ENCODE peak calls at places on chromosomes 12 and 14, in five cellular contexts. One of them, this sample, is unnamed.

GRCh38 chr14:64841121-64841611 is 38.5 kb downstream of the SPTB start:
- DNase-seq in body of pancreas: no peak
- DNase-seq in right lobe of liver: no peak
- DNase-seq in esophagus muscularis mucosa: no peak
- DNase-seq in heart left ventricle: no peak
- DNase-seq in this sample: no peak

GRCh38 chr12:124441443-124442190 is 125.8 kb downstream of the NCOR2 start:
- DNase-seq in body of pancreas: no peak
- DNase-seq in right lobe of liver: no peak
- DNase-seq in esophagus muscularis mucosa: no peak
- DNase-seq in heart left ventricle: no peak
- DNase-seq in this sample: no peak

GRCh38 chr12:42588981-42589464 is 523 bp downstream of the PRICKLE1 start:
- DNase-seq in body of pancreas: peak; percentile 33
- DNase-seq in right lobe of liver: peak; percentile 25
- DNase-seq in esophagus muscularis mucosa: peak; percentile 91
- DNase-seq in heart left ventricle: peak; percentile 66
- DNase-seq in this sample: no peak

GRCh38 chr14:94239416-94239815 is 53.7 kb downstream of the SERPINA10 start:
- DNase-seq in body of pancreas: no peak
- DNase-seq in right lobe of liver: no peak
- DNase-seq in esophagus muscularis mucosa: no peak
- DNase-seq in heart left ventricle: no peak
- DNase-seq in this sample: no peak

GRCh38 chr14:31263485-31264133 is 56.0 kb upstream of the HECTD1 start:
- DNase-seq in body of pancreas: peak; percentile 47
- DNase-seq in right lobe of liver: peak; percentile 50
- DNase-seq in esophagus muscularis mucosa: no peak
- DNase-seq in heart left ventricle: no peak
- DNase-seq in this sample: peak; percentile 54

GRCh38 chr14:81432171-81432570 is 32.0 kb upstream of the STON2 start:
- DNase-seq in body of pancreas: no peak
- DNase-seq in right lobe of liver: no peak
- DNase-seq in esophagus muscularis mucosa: no peak
- DNase-seq in heart left ventricle: no peak
- DNase-seq in this sample: no peak

GRCh38 chr12:113748707-113749432 is 217.3 kb downstream of the RBM19 start:
- DNase-seq in body of pancreas: no peak
- DNase-seq in right lobe of liver: no peak
- DNase-seq in esophagus muscularis mucosa: no peak
- DNase-seq in heart left ventricle: no peak
- DNase-seq in this sample: no peak

GRCh38 chr14:39454906-39455539 is 22.8 kb upstream of the FBXO33 start:
- DNase-seq in body of pancreas: no peak
- DNase-seq in right lobe of liver: no peak
- DNase-seq in esophagus muscularis mucosa: no peak
- DNase-seq in heart left ventricle: no peak
- DNase-seq in this sample: no peak

GRCh38 chr14:26549571-26549970 is 48.3 kb downstream of the NOVA1 start:
- DNase-seq in body of pancreas: no peak
- DNase-seq in right lobe of liver: no peak
- DNase-seq in esophagus muscularis mucosa: no peak
- DNase-seq in heart left ventricle: no peak
- DNase-seq in this sample: no peak

GRCh38 chr12:113940357-113940756 is 25.8 kb downstream of the RBM19 start:
- DNase-seq in body of pancreas: no peak
- DNase-seq in right lobe of liver: no peak
- DNase-seq in esophagus muscularis mucosa: no peak
- DNase-seq in heart left ventricle: no peak
- DNase-seq in this sample: no peak

GRCh38 chr14:77583657-77584056 is 32.8 kb downstream of the SPTLC2 start:
- DNase-seq in body of pancreas: no peak
- DNase-seq in right lobe of liver: no peak
- DNase-seq in esophagus muscularis mucosa: peak; percentile 21
- DNase-seq in heart left ventricle: no peak
- DNase-seq in this sample: no peak

GRCh38 chr12:88228720-88229119 is 86.6 kb downstream of the TMTC3 start:
- DNase-seq in body of pancreas: no peak
- DNase-seq in right lobe of liver: no peak
- DNase-seq in esophagus muscularis mucosa: no peak
- DNase-seq in heart left ventricle: no peak
- DNase-seq in this sample: no peak
- TF ChIP-seq CTCF in body of pancreas: no peak
- TF ChIP-seq CTCF in right lobe of liver: no peak
- TF ChIP-seq CTCF in esophagus muscularis mucosa: no peak
- TF ChIP-seq CTCF in heart left ventricle: no peak
- TF ChIP-seq CTCF in this sample: no peak

GRCh38 chr12:86663691-86664090 is 407.5 kb upstream of the MGAT4C start:
- DNase-seq in body of pancreas: no peak
- DNase-seq in right lobe of liver: no peak
- DNase-seq in esophagus muscularis mucosa: no peak
- DNase-seq in heart left ventricle: no peak
- DNase-seq in this sample: no peak
- H3K27ac ChIP-seq in body of pancreas: no peak overlapping the region
- H3K27ac ChIP-seq in right lobe of liver: no peak overlapping the region
- H3K27ac ChIP-seq in esophagus muscularis mucosa: no peak overlapping the region
- H3K27ac ChIP-seq in heart left ventricle: no peak overlapping the region
- H3K27ac ChIP-seq in this sample: no peak overlapping the region

DNA sequence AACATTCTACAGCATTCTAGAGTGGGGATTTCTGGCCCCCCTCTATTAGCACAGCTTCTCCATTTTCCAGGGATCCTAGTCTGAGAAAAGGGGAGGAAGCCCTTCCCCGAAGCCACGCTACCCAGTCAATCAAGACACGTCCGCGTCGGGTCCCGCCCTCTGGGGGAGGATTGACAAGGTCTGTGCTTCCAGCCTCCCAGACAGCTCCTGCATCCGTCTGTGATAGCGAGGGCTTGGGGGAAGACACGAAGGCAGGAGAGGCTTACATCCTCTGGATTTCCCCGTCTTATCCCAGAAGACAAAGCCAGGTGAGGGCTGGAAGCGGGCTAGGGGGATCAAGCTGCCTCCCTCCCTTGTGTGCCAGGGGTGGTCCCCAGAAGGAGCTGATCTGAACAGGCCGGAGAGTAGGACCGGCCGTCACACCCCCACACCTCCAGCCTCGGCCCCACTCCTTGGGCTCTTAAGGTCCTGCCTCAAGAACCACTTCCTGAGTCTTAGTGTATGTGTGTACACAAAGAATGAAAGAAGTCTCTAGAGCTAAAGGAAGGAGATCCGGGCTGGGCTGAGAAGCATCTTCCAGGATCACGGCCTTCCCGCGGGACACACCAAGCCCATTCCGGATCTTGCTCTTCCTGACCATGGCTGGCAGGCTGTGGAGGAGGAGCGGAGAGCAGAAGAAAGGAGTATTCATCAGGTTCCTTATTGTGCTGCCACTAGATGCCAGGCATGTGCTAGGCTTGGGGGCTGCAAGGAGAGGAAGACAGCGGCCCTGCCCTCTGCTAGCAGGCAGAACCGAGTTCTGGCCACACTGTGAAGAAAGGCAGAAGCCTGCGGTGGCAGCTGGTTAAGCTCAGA is 1.0 kb upstream of the CD63 start:
- DNase-seq in body of pancreas: peak; percentile 92
- DNase-seq in right lobe of liver: peak; percentile 94
- DNase-seq in esophagus muscularis mucosa: peak; percentile 98
- DNase-seq in heart left ventricle: peak; percentile 94
- DNase-seq in this sample: peak; percentile 84
- TF ChIP-seq POLR2A in body of pancreas: no peak
- TF ChIP-seq POLR2A in right lobe of liver: peak; percentile 30
- TF ChIP-seq POLR2A in esophagus muscularis mucosa: no peak
- TF ChIP-seq POLR2A in heart left ventricle: no peak
- TF ChIP-seq POLR2A in this sample: no peak

GRCh38 chr12:2382391-2383155 is 329.8 kb downstream of the CACNA1C start:
- DNase-seq in body of pancreas: no peak
- DNase-seq in right lobe of liver: no peak
- DNase-seq in esophagus muscularis mucosa: no peak
- DNase-seq in heart left ventricle: no peak
- DNase-seq in this sample: no peak
- TF ChIP-seq CTCF in body of pancreas: no peak
- TF ChIP-seq CTCF in right lobe of liver: no peak
- TF ChIP-seq CTCF in esophagus muscularis mucosa: no peak
- TF ChIP-seq CTCF in heart left ventricle: peak; percentile 24
- TF ChIP-seq CTCF in this sample: no peak

This sample was measured in stomach.